ENCODE peak calls at places on chromosome 11, in nine cellular contexts. O, J, H, X, W, Q, Y, L and V are unnamed samples.

GRCh38 chr11:17389205-17389956 is 922 bp upstream of the KCNJ11 start:
- DNase-seq in O (no peak), J (peak; percentile 48), H (peak; percentile 32), X (no peak), W (peak; percentile 78), Q (peak; percentile 39), Y (peak; percentile 78), L (peak; percentile 75), V (peak; percentile 92)

GRCh38 chr11:123371506-123372297 is 58.4 kb upstream of the GRAMD1B start:
- DNase-seq in O (no peak), J (no peak), H (no peak), X (no peak), W (no peak), Q (no peak), Y (no peak), L (no peak), V (no peak)

GRCh38 chr11:109034341-109034696 is 369.4 kb downstream of the DDX10 start:
- DNase-seq in O (peak; percentile 85), J (no peak), H (peak; percentile 81), X (no peak), W (no peak), Q (peak; percentile 33), Y (no peak), L (no peak), V (no peak)

GRCh38 chr11:16612801-16613400 is 125.5 kb upstream of the C11orf58 start:
- DNase-seq in O (no peak), J (peak; percentile 58), H (no peak), X (no peak), W (peak; percentile 21), Q (no peak), Y (no peak), L (no peak), V (no peak)

GRCh38 chr11:112801286-112802088 is 159.7 kb upstream of the NCAM1 start:
- DNase-seq in O (no peak), J (no peak), H (no peak), X (no peak), W (no peak), Q (no peak), Y (no peak), L (no peak), V (no peak)

GRCh38 chr11:32334822-32335221 is 100.5 kb downstream of the WT1 start:
- DNase-seq in O (no peak), J (no peak), H (peak; percentile 15), X (no peak), W (no peak), Q (no peak), Y (no peak), L (no peak), V (no peak)

GRCh38 chr11:62108017-62108750 is 15.6 kb upstream of the INCENP start:
- DNase-seq in O (peak; percentile 24), J (peak; percentile 71), H (peak; percentile 62), X (peak; percentile 56), W (no peak), Q (peak; percentile 58), Y (no peak), L (peak; percentile 65), V (no peak)

GRCh38 chr11:9565822-9566560 is 7.5 kb upstream of the WEE1 start:
- DNase-seq in O (peak; percentile 100), J (peak; percentile 100), H (peak; percentile 100), X (peak; percentile 100), W (no peak), Q (peak; percentile 100), Y (no peak), L (no peak), V (no peak)

GRCh38 chr11:37409124-37409523 is 811.1 kb upstream of the RAG2 start:
- DNase-seq in O (no peak), J (no peak), H (peak; percentile 1), X (no peak), W (no peak), Q (peak; percentile 46), Y (no peak), L (no peak), V (no peak)

GRCh38 chr11:118607401-118608267 is at the start of gene PHLDB1:
- DNase-seq in O (peak; percentile 60), J (peak; percentile 83), H (peak; percentile 72), X (no peak), W (peak; percentile 86), Q (peak; percentile 44), Y (peak; percentile 82), L (peak; percentile 40), V (no peak)

GRCh38 chr11:73236879-73237278 is 18.8 kb downstream of the P2RY2 start:
- DNase-seq in O (no peak), J (peak; percentile 53), H (peak; percentile 43), X (no peak), W (peak; percentile 75), Q (peak; percentile 50), Y (peak; percentile 51), L (no peak), V (peak; percentile 56)

GRCh38 chr11:118621071-118621815 is 13.8 kb downstream of the PHLDB1 start:
- DNase-seq in O (peak; percentile 90), J (peak; percentile 94), H (peak; percentile 91), X (peak; percentile 64), W (peak; percentile 93), Q (peak; percentile 80), Y (peak; percentile 90), L (no peak), V (peak; percentile 93)

GRCh38 chr11:134387501-134387900 is 24.5 kb downstream of the B3GAT1 start:
- DNase-seq in O (no peak), J (no peak), H (no peak), X (no peak), W (no peak), Q (no peak), Y (no peak), L (no peak), V (no peak)

GRCh38 chr11:122180435-122180834 is 64.4 kb upstream of the BLID start:
- DNase-seq in O (peak; percentile 96), J (peak; percentile 91), H (peak; percentile 96), X (peak; percentile 96), W (no peak), Q (peak; percentile 88), Y (no peak), L (no peak), V (no peak)

GRCh38 chr11:120032766-120033390 is 105.0 kb downstream of the TRIM29 start:
- DNase-seq in O (no peak), J (no peak), H (no peak), X (no peak), W (no peak), Q (no peak), Y (peak; percentile 33), L (no peak), V (no peak)

GRCh38 chr11:111829185-111829968 is 42.0 kb downstream of the ALG9 start:
- DNase-seq in O (no peak), J (no peak), H (no peak), X (no peak), W (no peak), Q (no peak), Y (no peak), L (no peak), V (no peak)

GRCh38 chr11:65314501-65315203 is at the start of gene CDC42EP2:
- DNase-seq in O (peak; percentile 73), J (peak; percentile 90), H (peak; percentile 89), X (no peak), W (peak; percentile 92), Q (peak; percentile 44), Y (peak; percentile 91), L (peak; percentile 67), V (peak; percentile 97)

GRCh38 chr11:128895505-128895904 is 4.3 kb downstream of the KCNJ5 start:
- DNase-seq in O (no peak), J (no peak), H (no peak), X (no peak), W (no peak), Q (no peak), Y (no peak), L (no peak), V (peak; percentile 26)

GRCh38 chr11:15775051-15775541 is 581.2 kb downstream of the SOX6 start:
- DNase-seq in O (no peak), J (peak; percentile 59), H (no peak), X (no peak), W (peak; percentile 31), Q (no peak), Y (no peak), L (no peak), V (no peak)

GRCh38 chr11:68036141-68036716 is 2.6 kb upstream of the TCIRG1 start:
- DNase-seq in O (no peak), J (no peak), H (no peak), X (no peak), W (peak; percentile 52), Q (no peak), Y (no peak), L (no peak), V (peak; percentile 68)

GRCh38 chr11:97883086-97883485 is 1137.7 kb upstream of the CNTN5 start:
- DNase-seq in O (no peak), J (no peak), H (no peak), X (no peak), W (no peak), Q (no peak), Y (no peak), L (no peak), V (no peak)

GRCh38 chr11:72191961-72192381 is at the start of gene FOLR1:
- DNase-seq in O (no peak), J (peak; percentile 8), H (no peak), X (no peak), W (no peak), Q (peak; percentile 40), Y (no peak), L (no peak), V (peak; percentile 73)

GRCh38 chr11:128095459-128096096 is 491.8 kb downstream of the ETS1 start:
- DNase-seq in O (peak; percentile 94), J (peak; percentile 93), H (peak; percentile 89), X (peak; percentile 40), W (no peak), Q (peak; percentile 100), Y (no peak), L (no peak), V (no peak)

GRCh38 chr11:67694875-67695555 is 20.6 kb upstream of the ALDH3B2 start:
- DNase-seq in O (no peak), J (no peak), H (no peak), X (no peak), W (no peak), Q (no peak), Y (no peak), L (no peak), V (no peak)

GRCh38 chr11:70616938-70617674 is 218.8 kb downstream of the CTTN start:
- DNase-seq in O (no peak), J (no peak), H (no peak), X (no peak), W (no peak), Q (no peak), Y (no peak), L (no peak), V (no peak)

GRCh38 chr11:106733518-106734162 is 284.6 kb downstream of the GUCY1A2 start:
- DNase-seq in O (peak; percentile 23), J (no peak), H (peak; percentile 2), X (no peak), W (no peak), Q (no peak), Y (no peak), L (no peak), V (no peak)

GRCh38 chr11:95256204-95256819 is 25.3 kb upstream of the SESN3 start:
- DNase-seq in O (peak; percentile 2), J (peak; percentile 72), H (peak; percentile 61), X (no peak), W (no peak), Q (peak; percentile 25), Y (no peak), L (peak; percentile 33), V (no peak)

GRCh38 chr11:67032830-67033555 is 10.1 kb downstream of the SYT12 start:
- DNase-seq in O (peak; percentile 93), J (peak; percentile 96), H (peak; percentile 96), X (peak; percentile 84), W (no peak), Q (peak; percentile 70), Y (no peak), L (no peak), V (no peak)

GRCh38 chr11:107565219-107565937 is at the start of gene ALKBH8:
- DNase-seq in O (peak; percentile 74), J (peak; percentile 82), H (peak; percentile 70), X (peak; percentile 36), W (peak; percentile 86), Q (peak; percentile 59), Y (peak; percentile 79), L (peak; percentile 76), V (peak; percentile 87)

GRCh38 chr11:107203656-107204055 is 185.4 kb upstream of the GUCY1A2 start:
- DNase-seq in O (no peak), J (no peak), H (no peak), X (no peak), W (no peak), Q (peak; percentile 42), Y (no peak), L (no peak), V (no peak)

GRCh38 chr11:74773481-74773880 is 24.8 kb downstream of the RNF169 start:
- DNase-seq in O (no peak), J (no peak), H (peak; percentile 47), X (no peak), W (no peak), Q (peak; percentile 23), Y (no peak), L (no peak), V (no peak)